ENCODE peak calls at places on chromosomes 2 and 18, in nine cellular contexts. Q is gastrocnemius medialis, H is PC-9, F is GM23248, W is fibroblast of villous mesenchyme, Z is HCT116, M is heart left ventricle, K is transverse colon, U is cardiac muscle cell. Y is an unnamed sample.

GRCh38 chr18:34261865-34262780 is 37.4 kb upstream of the NOL4 start:
- DNase-seq in W (no peak), H (no peak), F (no peak), K (no peak), Z (no peak), Q (no peak), U (no peak), M (no peak), Y (no peak)

GRCh38 chr18:11247381-11247970 is 98.1 kb upstream of the PIEZO2 start:
- DNase-seq in W (no peak), U (no peak), H (no peak), Q (no peak), F (no peak), K (no peak), M (no peak), Z (no peak), Y (no peak)

GRCh38 chr2:219461061-219461514 is 26.4 kb downstream of the SPEG start:
- DNase-seq in H (no peak), Z (no peak), K (no peak), F (no peak), U (peak), W (no peak), Q (peak), M (peak), Y (no peak)

GRCh38 chr2:68027959-68028358 is 34.8 kb downstream of the C1D start:
- DNase-seq in Z (no peak), F (peak), Q (no peak), K (no peak), H (no peak), U (no peak), M (no peak), W (peak), Y (peak)

GRCh38 chr18:11025270-11025669 is 124.1 kb downstream of the PIEZO2 start:
- DNase-seq in W (no peak), Q (no peak), M (no peak), Z (no peak), K (no peak), U (no peak), H (no peak), F (no peak), Y (no peak)

GRCh38 chr2:64345998-64346397 is 108.0 kb upstream of the LGALSL start:
- DNase-seq in Z (no peak), F (no peak), H (peak), Q (no peak), M (no peak), U (no peak), W (no peak), K (no peak), Y (no peak)

GRCh38 chr18:75203456-75204261 is 5.3 kb downstream of the PTGR3 start:
- DNase-seq in W (peak), Z (no peak), H (no peak), K (no peak), Q (no peak), U (peak), F (peak), M (peak), Y (peak)

GRCh38 chr18:46754661-46755292 is 2.1 kb downstream of the ST8SIA5 start:
- DNase-seq in W (no peak), Q (no peak), H (peak), F (no peak), U (no peak), M (peak), Z (no peak), K (no peak), Y (no peak)

GRCh38 chr2:55712477-55713060 is 18.9 kb upstream of the PNPT1 start:
- DNase-seq in W (no peak), U (no peak), Q (no peak), K (no peak), Z (no peak), M (no peak), F (no peak), H (no peak), Y (no peak)

GRCh38 chr18:4068552-4069158 is 386.5 kb downstream of the DLGAP1 start:
- DNase-seq in K (peak), F (peak), W (peak), H (no peak), U (peak), M (peak), Q (no peak), Z (peak), Y (peak)

GRCh38 chr18:3492721-3493120 is 42.7 kb downstream of the TGIF1 start:
- DNase-seq in K (no peak), W (no peak), Z (no peak), Q (no peak), M (no peak), H (no peak), U (no peak), F (no peak), Y (no peak)

GRCh38 chr2:226800941-226801784 is 1.5 kb upstream of the IRS1 start:
- DNase-seq in K (peak), M (peak), F (peak), Q (peak), H (no peak), U (peak), Z (no peak), W (peak), Y (peak)

GRCh38 chr2:143034292-143035074 is 94.7 kb upstream of the ARHGAP15 start:
- DNase-seq in M (peak), Q (no peak), F (peak), U (peak), Z (peak), H (peak), K (peak), W (peak), Y (peak)

GRCh38 chr2:50006327-50006726 is 852.0 kb upstream of the FSHR start:
- DNase-seq in K (no peak), F (no peak), Q (no peak), U (no peak), W (no peak), Z (no peak), M (no peak), H (no peak), Y (no peak)
- H3K4me3 ChIP-seq in K (no peak), F (no peak), Q (no peak), U (no peak), W (no peak), Z (no peak), M (no peak), H (no peak), Y (no peak)

GRCh38 chr2:62150597-62151305 is 45.2 kb upstream of the B3GNT2 start:
- DNase-seq in H (peak), F (no peak), W (no peak), K (no peak), U (peak), M (no peak), Z (no peak), Q (no peak), Y (no peak)
- H3K4me3 ChIP-seq in H (no peak), F (no peak), W (no peak), K (no peak), U (no peak), M (no peak), Z (no peak), Q (no peak), Y (no peak)

GRCh38 chr2:15579641-15580040 is 12.0 kb upstream of the DDX1 start:
- DNase-seq in F (peak), K (no peak), Z (no peak), W (no peak), H (no peak), Q (no peak), U (no peak), M (no peak), Y (no peak)
- H3K4me3 ChIP-seq in F (no peak), K (no peak), Z (no peak), W (no peak), H (no peak), Q (no peak), U (no peak), M (no peak), Y (no peak)

GRCh38 chr2:74512744-74513604 is 1.3 kb upstream of the TLX2 start:
- DNase-seq in F (no peak), Z (no peak), M (no peak), K (no peak), U (no peak), H (no peak), Q (no peak), W (no peak), Y (no peak)

GRCh38 chr2:74516070-74516633 is 1.9 kb downstream of the TLX2 start:
- DNase-seq in U (peak), H (no peak), F (peak), K (peak), Q (no peak), Z (no peak), M (peak), W (peak), Y (no peak)

GRCh38 chr2:74513605-74514367 is 464 bp upstream of the TLX2 start:
- DNase-seq in W (no peak), F (peak), M (no peak), K (no peak), Q (no peak), Z (no peak), H (no peak), U (no peak), Y (no peak)

GRCh38 chr2:74515271-74516069 is 1.2 kb downstream of the TLX2 start:
- DNase-seq in M (no peak), Q (no peak), K (no peak), H (no peak), F (peak), U (no peak), W (no peak), Z (no peak), Y (no peak)

GRCh38 chr2:74514368-74515270 is at the start of gene TLX2:
- DNase-seq in H (no peak), F (peak), W (no peak), M (no peak), Q (no peak), Z (no peak), K (no peak), U (no peak), Y (no peak)
- H3K4me3 ChIP-seq in H (no peak), F (no peak), W (no peak), M (no peak), Q (no peak), Z (no peak), K (peak), U (peak), Y (no peak)

DNA sequence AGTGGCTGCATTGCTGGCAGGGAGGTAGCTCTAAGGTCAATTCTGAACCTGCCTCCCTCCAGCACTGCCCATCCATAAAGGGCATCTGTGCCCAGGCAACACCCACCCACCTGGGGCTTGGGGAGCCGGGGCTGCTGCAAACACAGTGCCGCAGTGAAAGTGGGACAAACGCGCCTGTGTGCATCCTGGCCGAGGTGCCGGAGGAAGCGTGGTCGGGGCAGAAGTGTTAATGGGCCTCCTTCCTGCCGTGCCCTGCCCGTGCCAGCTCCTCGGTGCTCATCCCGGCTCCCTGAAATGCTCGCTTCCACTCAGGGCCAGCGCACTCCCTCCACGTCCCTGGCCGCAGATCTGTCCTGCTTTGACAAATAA is 55.7 kb downstream of the ZFP36L2 start:
- DNase-seq in K (peak), W (no peak), Z (no peak), Q (no peak), M (no peak), F (no peak), H (peak), U (no peak), Y (no peak)
- H3K4me3 ChIP-seq in K (no peak), W (no peak), Z (no peak), Q (no peak), M (no peak), F (no peak), H (no peak), U (no peak), Y (no peak)

GRCh38 chr2:101518470-101519172 is 43.7 kb upstream of the RFX8 start:
- DNase-seq in W (peak), H (peak), U (peak), M (peak), Q (peak), Z (peak), K (peak), F (peak), Y (peak)
- H3K4me3 ChIP-seq in W (no peak), H (peak), U (no peak), M (peak), Q (no peak), Z (peak), K (no peak), F (peak), Y (peak)